ENCODE peak calls at places on chromosomes 6 and 20, in seven cellular contexts. Z is GM12864, C is neural progenitor cell, G is lower lobe of right lung, A is dorsolateral prefrontal cortex, R is PC-3, I is HFF-Myc. J is an unnamed sample.
A peak's percentile ranks its signal among the peaks of the same experiment; 100 is the strongest.

GRCh38 chr20:24698706-24699206 is 229.3 kb downstream of the SYNDIG1 start:
- DNase-seq in I (no peak), A (no peak), C (no peak), G (no peak), R (peak; percentile 9), Z (no peak), J (peak; percentile 72)

GRCh38 chr6:92757926-92758325 is 661.4 kb downstream of the EPHA7 start:
- DNase-seq in A (no peak), I (no peak), G (no peak), Z (no peak), C (no peak), R (no peak), J (no peak)

GRCh38 chr6:35764238-35764896 is 12.0 kb upstream of the CLPSL2 start:
- DNase-seq in C (peak; percentile 79), G (no peak), R (no peak), A (no peak), Z (no peak), I (no peak), J (peak; percentile 56)

GRCh38 chr6:20876016-20876415 is 341.8 kb downstream of the CDKAL1 start:
- DNase-seq in Z (no peak), A (no peak), C (peak; percentile 34), G (no peak), R (peak; percentile 13), I (peak; percentile 74), J (no peak)

GRCh38 chr6:169165561-169166300 is 87.9 kb downstream of the THBS2 start:
- DNase-seq in G (no peak), I (no peak), Z (no peak), R (no peak), C (no peak), A (no peak), J (no peak)

GRCh38 chr6:163489584-163489983 is 75.1 kb downstream of the QKI start:
- DNase-seq in I (no peak), C (no peak), R (peak; percentile 75), Z (no peak), G (no peak), A (no peak), J (no peak)

GRCh38 chr6:16533721-16534136 is 227.5 kb downstream of the ATXN1 start:
- DNase-seq in G (no peak), C (no peak), Z (no peak), R (peak; percentile 6), I (no peak), A (no peak), J (peak; percentile 18)

GRCh38 chr6:162198925-162199324 is 528.6 kb downstream of the PRKN start:
- DNase-seq in R (no peak), A (no peak), G (no peak), Z (no peak), C (peak; percentile 20), I (no peak), J (no peak)

GRCh38 chr6:7203939-7204338 is 96.2 kb downstream of the RREB1 start:
- DNase-seq in I (no peak), A (no peak), Z (no peak), G (no peak), C (no peak), R (no peak), J (no peak)

GRCh38 chr6:133241901-133242760 is 974 bp downstream of the EYA4 start:
- DNase-seq in Z (no peak), I (no peak), C (peak; percentile 68), A (no peak), G (no peak), R (no peak), J (peak; percentile 41)

GRCh38 chr6:15663057-15663638 is 320 bp upstream of the DTNBP1 start:
- DNase-seq in I (peak; percentile 7), A (no peak), C (no peak), R (peak; percentile 82), Z (no peak), G (no peak), J (peak; percentile 68)

GRCh38 chr6:29705389-29706231 is 17.6 kb upstream of the HLA-F start:
- DNase-seq in A (no peak), I (no peak), Z (no peak), G (no peak), C (peak; percentile 58), R (peak; percentile 78), J (peak; percentile 70)

GRCh38 chr6:41531591-41532582 is 14.3 kb upstream of the FOXP4 start:
- DNase-seq in C (no peak), R (peak; percentile 56), I (peak; percentile 83), Z (peak; percentile 85), A (no peak), G (no peak), J (no peak)

GRCh38 chr6:33091957-33092356 is 16.2 kb downstream of the HLA-DPB1 start:
- DNase-seq in G (peak; percentile 73), C (peak; percentile 69), A (no peak), I (no peak), Z (no peak), R (peak; percentile 9), J (no peak)

GRCh38 chr20:41738584-41739193 is 120.5 kb upstream of the CHD6 start:
- DNase-seq in R (peak; percentile 66), C (peak; percentile 77), A (peak; percentile 69), I (peak; percentile 2), Z (no peak), G (peak; percentile 51), J (peak; percentile 59)

GRCh38 chr6:50610562-50610961 is 102.8 kb upstream of the TFAP2D start:
- DNase-seq in Z (no peak), G (no peak), R (peak; percentile 48), C (no peak), A (no peak), I (no peak), J (peak; percentile 3)

GRCh38 chr6:50819906-50820589 is 1.4 kb downstream of the TFAP2B start:
- DNase-seq in G (no peak), Z (no peak), I (no peak), C (peak; percentile 61), A (no peak), R (no peak), J (no peak)

GRCh38 chr20:33539129-33539528 is 49.2 kb downstream of the CBFA2T2 start:
- DNase-seq in I (no peak), Z (no peak), R (peak; percentile 59), G (no peak), C (no peak), A (no peak), J (peak; percentile 8)

GRCh38 chr20:24402234-24402633 is 67.2 kb upstream of the SYNDIG1 start:
- DNase-seq in I (no peak), R (no peak), C (no peak), G (no peak), A (no peak), Z (no peak), J (no peak)

GRCh38 chr6:136487746-136488145 is 62.5 kb downstream of the MAP7 start:
- DNase-seq in Z (no peak), C (no peak), R (no peak), G (no peak), A (no peak), I (no peak), J (peak; percentile 31)

GRCh38 chr20:37697314-37697713 is 3.5 kb downstream of the CTNNBL1 start:
- DNase-seq in I (no peak), A (no peak), Z (peak; percentile 82), R (no peak), C (no peak), G (no peak), J (no peak)

GRCh38 chr6:116280161-116280959 is 630 bp upstream of the TSPYL1 start:
- DNase-seq in G (no peak), Z (no peak), R (no peak), A (no peak), C (no peak), I (no peak), J (no peak)

GRCh38 chr6:8229913-8230312 is 127.6 kb upstream of the EEF1E1 start:
- DNase-seq in R (no peak), Z (no peak), A (no peak), G (no peak), I (no peak), C (peak; percentile 27), J (peak; percentile 61)

GRCh38 chr6:8234316-8234715 is 132.0 kb upstream of the EEF1E1 start:
- DNase-seq in G (no peak), Z (no peak), I (no peak), R (no peak), C (no peak), A (no peak), J (no peak)

GRCh38 chr6:8225113-8225512 is 122.8 kb upstream of the EEF1E1 start:
- DNase-seq in G (no peak), I (no peak), C (no peak), Z (no peak), R (peak; percentile 57), A (no peak), J (peak; percentile 60)

GRCh38 chr6:8230357-8230756 is 128.0 kb upstream of the EEF1E1 start:
- DNase-seq in R (no peak), G (no peak), Z (no peak), I (no peak), A (no peak), C (no peak), J (no peak)
- TF ChIP-seq CTCF in R (no peak), G (no peak), Z (no peak), I (no peak), A (no peak), C (no peak), J (no peak)

GRCh38 chr20:62835931-62836861 is 19.3 kb downstream of the COL9A3 start:
- DNase-seq in I (no peak), G (no peak), C (no peak), R (peak; percentile 53), A (no peak), Z (no peak), J (peak; percentile 46)
- H3K4me3 ChIP-seq in I (no peak overlapping the region), G (no peak overlapping the region), C (no peak overlapping the region), R (peak overlapping the region; percentile 58), A (peak overlapping the region; percentile 7), Z (no peak overlapping the region), J (no peak overlapping the region)

GRCh38 chr6:24330137-24330732 is 27.6 kb downstream of the DCDC2 start:
- DNase-seq in Z (no peak), R (no peak), C (no peak), A (no peak), G (no peak), I (no peak), J (peak; percentile 27)
- TF ChIP-seq CTCF in Z (no peak), R (no peak), C (no peak), A (no peak), G (no peak), I (no peak), J (no peak)

GRCh38 chr6:85008311-85009015 is 244.1 kb upstream of the TBX18 start:
- DNase-seq in R (peak; percentile 27), G (no peak), C (no peak), Z (no peak), I (no peak), A (no peak), J (peak; percentile 27)

GRCh38 chr6:85002847-85003246 is 238.4 kb upstream of the TBX18 start:
- DNase-seq in C (no peak), A (no peak), I (no peak), R (no peak), Z (no peak), G (no peak), J (no peak)

GRCh38 chr6:85004283-85005010 is 240.0 kb upstream of the TBX18 start:
- DNase-seq in R (no peak), A (no peak), I (no peak), Z (no peak), C (no peak), G (no peak), J (no peak)

GRCh38 chr6:85005494-85005893 is 241.1 kb upstream of the TBX18 start:
- DNase-seq in Z (no peak), A (no peak), I (no peak), R (no peak), G (no peak), C (no peak), J (no peak)

DNA sequence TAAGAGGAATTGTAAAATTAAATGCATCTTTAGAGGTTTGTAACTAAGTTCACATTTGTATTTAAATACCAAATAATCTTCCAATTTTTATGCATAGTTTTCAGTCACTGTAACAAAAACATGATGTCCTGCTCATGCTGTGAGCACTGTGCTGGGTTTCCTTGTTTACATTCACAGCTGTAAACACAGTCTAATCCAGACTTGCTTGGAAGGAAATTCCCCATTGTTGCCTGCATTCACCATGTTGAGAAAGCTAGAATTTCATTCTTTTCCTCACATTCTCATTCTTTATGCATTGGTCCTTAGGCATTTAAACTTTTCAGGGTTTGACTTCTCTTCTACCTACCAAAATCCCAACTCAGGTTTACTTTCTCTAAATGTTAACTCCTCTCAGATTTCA is 242.0 kb upstream of the TBX18 start:
- DNase-seq in R (no peak), C (peak; percentile 57), G (no peak), I (no peak), A (no peak), Z (no peak), J (no peak)
- H3K4me3 ChIP-seq in R (no peak overlapping the region), C (no peak overlapping the region), G (no peak overlapping the region), I (no peak overlapping the region), A (no peak overlapping the region), Z (no peak overlapping the region), J (no peak overlapping the region)